ENCODE peak calls at places on chromosomes 5 and 9, in seven cellular contexts. One of them, this sample, is unnamed.

GRCh38 chr5:149459891-149460290 is 80.8 kb upstream of the IL17B start:
- DNase-seq in PC-3: no peak
- DNase-seq in mesendoderm: no peak
- DNase-seq in Karpas-422: no peak
- DNase-seq in kidney: peak; percentile 11
- DNase-seq in adipocyte: no peak
- DNase-seq in GM23248: no peak
- DNase-seq in this sample: no peak

GRCh38 chr5:27821681-27822080 is 783.3 kb upstream of the CDH9 start:
- DNase-seq in PC-3: peak; percentile 22
- DNase-seq in mesendoderm: no peak
- DNase-seq in Karpas-422: no peak
- DNase-seq in kidney: no peak
- DNase-seq in adipocyte: no peak
- DNase-seq in GM23248: no peak
- DNase-seq in this sample: no peak

GRCh38 chr5:91283899-91284298 is 99.2 kb downstream of the ARRDC3 start:
- DNase-seq in PC-3: peak; percentile 82
- DNase-seq in mesendoderm: no peak
- DNase-seq in Karpas-422: no peak
- DNase-seq in kidney: no peak
- DNase-seq in adipocyte: peak; percentile 31
- DNase-seq in GM23248: peak; percentile 83
- DNase-seq in this sample: no peak

GRCh38 chr5:2542821-2543220 is 208.7 kb downstream of the IRX2 start:
- DNase-seq in PC-3: no peak
- DNase-seq in mesendoderm: no peak
- DNase-seq in Karpas-422: no peak
- DNase-seq in kidney: no peak
- DNase-seq in adipocyte: no peak
- DNase-seq in GM23248: no peak
- DNase-seq in this sample: no peak

GRCh38 chr5:131357739-131358561 is 94.1 kb downstream of the CDC42SE2 start:
- DNase-seq in PC-3: no peak
- DNase-seq in mesendoderm: no peak
- DNase-seq in Karpas-422: peak; percentile 52
- DNase-seq in kidney: no peak
- DNase-seq in adipocyte: no peak
- DNase-seq in GM23248: no peak
- DNase-seq in this sample: no peak

GRCh38 chr5:106985174-106985573 is 685.6 kb downstream of the EFNA5 start:
- DNase-seq in PC-3: no peak
- DNase-seq in mesendoderm: peak; percentile 29
- DNase-seq in Karpas-422: no peak
- DNase-seq in kidney: no peak
- DNase-seq in adipocyte: no peak
- DNase-seq in GM23248: no peak
- DNase-seq in this sample: no peak

GRCh38 chr5:80884086-80884813 is 75.9 kb upstream of the RASGRF2 start:
- DNase-seq in PC-3: no peak
- DNase-seq in mesendoderm: no peak
- DNase-seq in Karpas-422: no peak
- DNase-seq in kidney: no peak
- DNase-seq in adipocyte: no peak
- DNase-seq in GM23248: no peak
- DNase-seq in this sample: no peak

GRCh38 chr9:137034039-137034708 is 2.3 kb upstream of the FUT7 start:
- DNase-seq in PC-3: no peak
- DNase-seq in mesendoderm: no peak
- DNase-seq in Karpas-422: no peak
- DNase-seq in kidney: no peak
- DNase-seq in adipocyte: no peak
- DNase-seq in GM23248: no peak
- DNase-seq in this sample: no peak

GRCh38 chr9:84615574-84615973 is 54.0 kb upstream of the NTRK2 start:
- DNase-seq in PC-3: no peak
- DNase-seq in mesendoderm: no peak
- DNase-seq in Karpas-422: no peak
- DNase-seq in kidney: no peak
- DNase-seq in adipocyte: no peak
- DNase-seq in GM23248: no peak
- DNase-seq in this sample: peak; percentile 38

GRCh38 chr9:120366646-120367019 is 213.3 kb downstream of the CDK5RAP2 start:
- DNase-seq in PC-3: peak; percentile 76
- DNase-seq in mesendoderm: peak; percentile 95
- DNase-seq in Karpas-422: no peak
- DNase-seq in kidney: no peak
- DNase-seq in adipocyte: peak; percentile 87
- DNase-seq in GM23248: peak; percentile 89
- DNase-seq in this sample: peak; percentile 66

GRCh38 chr9:116095403-116095802 is 58.2 kb upstream of the PAPPA start:
- DNase-seq in PC-3: no peak
- DNase-seq in mesendoderm: no peak
- DNase-seq in Karpas-422: no peak
- DNase-seq in kidney: no peak
- DNase-seq in adipocyte: no peak
- DNase-seq in GM23248: no peak
- DNase-seq in this sample: no peak

GRCh38 chr5:171898379-171898778 is 108.1 kb downstream of the FBXW11 start:
- DNase-seq in PC-3: peak; percentile 32
- DNase-seq in mesendoderm: no peak
- DNase-seq in Karpas-422: no peak
- DNase-seq in kidney: no peak
- DNase-seq in adipocyte: peak; percentile 54
- DNase-seq in GM23248: peak; percentile 23
- DNase-seq in this sample: no peak

GRCh38 chr5:111743993-111744392 is 13.0 kb downstream of the NREP start:
- DNase-seq in PC-3: no peak
- DNase-seq in mesendoderm: no peak
- DNase-seq in Karpas-422: no peak
- DNase-seq in kidney: no peak
- DNase-seq in adipocyte: peak; percentile 76
- DNase-seq in GM23248: peak; percentile 73
- DNase-seq in this sample: no peak

GRCh38 chr9:16743375-16743774 is 127.1 kb downstream of the BNC2 start:
- DNase-seq in PC-3: no peak
- DNase-seq in mesendoderm: no peak
- DNase-seq in Karpas-422: no peak
- DNase-seq in kidney: no peak
- DNase-seq in adipocyte: no peak
- DNase-seq in GM23248: no peak
- DNase-seq in this sample: no peak

GRCh38 chr5:124736814-124737186 is 9.6 kb downstream of the ZNF608 start:
- DNase-seq in PC-3: no peak
- DNase-seq in mesendoderm: no peak
- DNase-seq in Karpas-422: no peak
- DNase-seq in kidney: no peak
- DNase-seq in adipocyte: no peak
- DNase-seq in GM23248: no peak
- DNase-seq in this sample: no peak

GRCh38 chr5:124737651-124738050 is 8.8 kb downstream of the ZNF608 start:
- DNase-seq in PC-3: no peak
- DNase-seq in mesendoderm: no peak
- DNase-seq in Karpas-422: no peak
- DNase-seq in kidney: no peak
- DNase-seq in adipocyte: no peak
- DNase-seq in GM23248: no peak
- DNase-seq in this sample: no peak

GRCh38 chr5:124740991-124741583 is 5.4 kb downstream of the ZNF608 start:
- DNase-seq in PC-3: peak; percentile 80
- DNase-seq in mesendoderm: no peak
- DNase-seq in Karpas-422: no peak
- DNase-seq in kidney: no peak
- DNase-seq in adipocyte: peak; percentile 86
- DNase-seq in GM23248: peak; percentile 66
- DNase-seq in this sample: no peak

GRCh38 chr5:124740055-124740454 is 6.4 kb downstream of the ZNF608 start:
- DNase-seq in PC-3: no peak
- DNase-seq in mesendoderm: peak; percentile 66
- DNase-seq in Karpas-422: no peak
- DNase-seq in kidney: no peak
- DNase-seq in adipocyte: no peak
- DNase-seq in GM23248: no peak
- DNase-seq in this sample: no peak

DNA sequence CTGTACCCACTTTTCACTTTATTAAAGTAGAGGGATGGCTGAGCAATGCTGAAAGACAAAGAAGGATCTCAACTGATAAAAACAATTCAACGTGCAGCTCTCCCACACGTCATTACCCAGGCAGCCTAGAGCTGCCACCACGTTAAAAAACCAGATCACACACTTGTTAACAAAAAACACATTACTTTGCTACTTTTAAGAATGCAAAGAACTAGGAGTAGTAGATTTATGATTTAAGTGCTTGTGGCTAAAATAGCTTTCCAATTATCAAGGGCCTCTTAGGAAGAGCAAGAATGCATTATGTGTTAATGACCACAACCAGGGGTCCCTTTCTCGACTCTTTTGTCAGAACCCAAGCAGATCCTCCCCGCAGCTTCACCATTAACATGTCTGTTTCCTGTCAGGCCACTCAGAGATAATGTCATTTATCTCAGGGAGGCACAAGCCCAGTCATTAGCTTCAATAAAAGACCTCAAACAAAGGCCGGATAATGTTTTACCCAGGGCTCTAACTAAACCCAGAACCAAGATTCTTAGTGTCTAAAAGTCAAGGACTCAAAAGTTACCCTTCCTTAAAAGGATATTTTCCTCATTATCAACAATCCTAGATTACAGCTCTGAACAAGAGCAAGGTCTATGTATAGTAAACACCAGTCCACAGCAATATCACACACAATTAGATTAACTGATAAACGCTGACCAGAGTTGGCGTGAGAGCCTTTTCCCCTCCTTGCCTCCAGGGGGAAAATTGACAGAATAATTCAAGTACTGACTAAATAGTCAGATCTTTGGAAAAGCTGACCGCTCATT is 7.5 kb downstream of the ZNF608 start:
- DNase-seq in PC-3: no peak
- DNase-seq in mesendoderm: peak; percentile 100
- DNase-seq in Karpas-422: no peak
- DNase-seq in kidney: no peak
- DNase-seq in adipocyte: no peak
- DNase-seq in GM23248: no peak
- DNase-seq in this sample: peak; percentile 80
- H3K4me1 ChIP-seq in PC-3: peaks cover 36% of the 10 kb centered on the region
- H3K4me1 ChIP-seq in mesendoderm: peaks cover 37% of the 10 kb centered on the region
- H3K4me1 ChIP-seq in Karpas-422: peaks cover 92% of the 10 kb centered on the region
- H3K4me1 ChIP-seq in kidney: peaks cover 30% of the 10 kb centered on the region
- H3K4me1 ChIP-seq in adipocyte: peaks cover 60% of the 10 kb centered on the region
- H3K4me1 ChIP-seq in GM23248: peaks cover 60% of the 10 kb centered on the region
- H3K4me1 ChIP-seq in this sample: no peaks in the 10 kb centered on the region

GRCh38 chr5:58127132-58127485 is 332.8 kb downstream of the PLK2 start:
- DNase-seq in PC-3: no peak
- DNase-seq in mesendoderm: no peak
- DNase-seq in Karpas-422: no peak
- DNase-seq in kidney: no peak
- DNase-seq in adipocyte: no peak
- DNase-seq in GM23248: no peak
- DNase-seq in this sample: no peak
- H3K9ac ChIP-seq in PC-3: no peak overlapping the region
- H3K9ac ChIP-seq in mesendoderm: no peak overlapping the region
- H3K9ac ChIP-seq in Karpas-422: no peak overlapping the region
- H3K9ac ChIP-seq in kidney: no peak overlapping the region
- H3K9ac ChIP-seq in adipocyte: no peak overlapping the region
- H3K9ac ChIP-seq in GM23248: no peak overlapping the region
- H3K9ac ChIP-seq in this sample: no peak overlapping the region

GRCh38 chr5:139692148-139692547 is 44.0 kb downstream of the CXXC5 start:
- DNase-seq in PC-3: no peak
- DNase-seq in mesendoderm: no peak
- DNase-seq in Karpas-422: no peak
- DNase-seq in kidney: no peak
- DNase-seq in adipocyte: no peak
- DNase-seq in GM23248: no peak
- DNase-seq in this sample: no peak
- H3K4me1 ChIP-seq in PC-3: peaks cover 8% of the 10 kb centered on the region
- H3K4me1 ChIP-seq in mesendoderm: peaks cover 25% of the 10 kb centered on the region
- H3K4me1 ChIP-seq in Karpas-422: peaks cover 19% of the 10 kb centered on the region
- H3K4me1 ChIP-seq in kidney: peaks cover 26% of the 10 kb centered on the region
- H3K4me1 ChIP-seq in adipocyte: peaks cover 56% of the 10 kb centered on the region
- H3K4me1 ChIP-seq in GM23248: peaks cover 51% of the 10 kb centered on the region
- H3K4me1 ChIP-seq in this sample: peaks cover 35% of the 10 kb centered on the region

DNA sequence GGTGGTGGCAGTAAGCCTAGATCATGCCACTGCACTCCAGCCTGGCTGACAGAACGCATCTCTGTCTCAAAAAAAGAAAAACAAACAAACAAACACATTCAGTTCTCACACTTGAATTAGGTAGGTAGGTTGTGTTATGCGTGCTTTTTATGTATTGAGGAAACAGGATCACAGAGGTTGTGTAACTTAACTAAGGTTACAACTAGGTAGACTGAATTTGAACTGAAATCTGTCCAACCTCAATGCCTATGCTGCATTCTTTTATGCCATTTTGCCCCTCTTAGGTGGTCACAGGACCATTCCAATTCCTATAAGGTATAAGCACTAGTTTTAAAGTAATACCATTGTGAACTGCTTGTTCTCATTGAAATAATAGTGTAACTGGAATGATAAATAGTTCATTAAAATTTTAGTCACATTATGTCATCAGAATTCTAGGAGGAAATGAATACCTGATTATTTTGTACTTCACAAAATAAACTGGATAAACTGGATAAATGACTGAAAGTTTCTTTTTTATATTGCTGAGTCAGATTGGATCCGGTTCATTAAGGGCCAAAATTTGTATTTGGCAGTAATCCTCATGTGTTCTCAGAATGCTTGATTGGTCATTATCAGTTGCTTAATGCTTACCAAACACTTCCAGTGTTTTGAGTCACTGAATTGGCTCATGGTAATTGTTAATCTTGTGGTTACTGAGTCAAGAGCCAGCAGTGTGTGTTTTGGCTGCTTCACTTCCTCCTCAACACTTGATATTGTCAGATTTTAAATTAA is 7.1 kb downstream of the UBAP1 start:
- DNase-seq in PC-3: peak; percentile 93
- DNase-seq in mesendoderm: peak; percentile 63
- DNase-seq in Karpas-422: no peak
- DNase-seq in kidney: no peak
- DNase-seq in adipocyte: peak; percentile 79
- DNase-seq in GM23248: peak; percentile 96
- DNase-seq in this sample: no peak
- H3K9ac ChIP-seq in PC-3: peak overlapping the region; percentile 52
- H3K9ac ChIP-seq in mesendoderm: no peak overlapping the region
- H3K9ac ChIP-seq in Karpas-422: no peak overlapping the region
- H3K9ac ChIP-seq in kidney: no peak overlapping the region
- H3K9ac ChIP-seq in adipocyte: peak overlapping the region; percentile 30
- H3K9ac ChIP-seq in GM23248: peak overlapping the region; percentile 9
- H3K9ac ChIP-seq in this sample: no peak overlapping the region

GRCh38 chr5:53326420-53327153 is 153.8 kb upstream of the FST start:
- DNase-seq in PC-3: no peak
- DNase-seq in mesendoderm: no peak
- DNase-seq in Karpas-422: no peak
- DNase-seq in kidney: no peak
- DNase-seq in adipocyte: peak; percentile 76
- DNase-seq in GM23248: peak; percentile 63
- DNase-seq in this sample: no peak
- H3K4me1 ChIP-seq in PC-3: peaks cover 42% of the 10 kb centered on the region
- H3K4me1 ChIP-seq in mesendoderm: no peaks in the 10 kb centered on the region
- H3K4me1 ChIP-seq in Karpas-422: no peaks in the 10 kb centered on the region
- H3K4me1 ChIP-seq in kidney: no peaks in the 10 kb centered on the region
- H3K4me1 ChIP-seq in adipocyte: peaks cover 46% of the 10 kb centered on the region
- H3K4me1 ChIP-seq in GM23248: peaks cover 47% of the 10 kb centered on the region
- H3K4me1 ChIP-seq in this sample: no peaks in the 10 kb centered on the region